ENCODE peak calls at places on chromosomes 11 and 22, in ten cellular contexts. B is A549, V is uterus, P is body of pancreas, N is ovary, M is esophagus squamous epithelium, Q is transverse colon, U is tibial nerve, S is spleen, F is heart left ventricle. C is an unnamed sample.

GRCh38 chr11:111357150-111358037 is 21.7 kb downstream of the POU2AF1 start:
- DNase-seq in U (no peak), F (no peak), N (no peak), B (no peak), P (no peak), M (no peak), S (no peak), V (no peak), Q (no peak), C (no peak)

GRCh38 chr22:38218661-38219331 is 17.0 kb downstream of the MAFF start:
- DNase-seq in P (peak), U (no peak), N (peak), B (peak), M (no peak), F (peak), V (peak), S (no peak), Q (peak), C (peak)

GRCh38 chr11:35518766-35519165 is 6.7 kb downstream of the PAMR1 start:
- DNase-seq in F (no peak), P (no peak), Q (no peak), V (no peak), N (no peak), U (no peak), B (no peak), S (no peak), M (no peak), C (no peak)

GRCh38 chr11:79321282-79321681 is 119.5 kb downstream of the TENM4 start:
- DNase-seq in Q (no peak), S (no peak), U (no peak), B (no peak), M (no peak), P (no peak), N (no peak), V (no peak), F (no peak), C (no peak)

GRCh38 chr22:42304021-42304790 is 33.8 kb upstream of the TCF20 start:
- DNase-seq in B (no peak), V (no peak), Q (no peak), P (no peak), N (no peak), S (no peak), U (no peak), F (no peak), M (no peak), C (no peak)

GRCh38 chr11:21561589-21561988 is 631.3 kb upstream of the ANO5 start:
- DNase-seq in M (no peak), B (peak), F (no peak), Q (no peak), S (no peak), U (no peak), N (no peak), V (no peak), P (no peak), C (no peak)

GRCh38 chr22:20244744-20245576 is 23.2 kb downstream of the RTN4R start:
- DNase-seq in V (no peak), P (no peak), B (no peak), F (no peak), N (no peak), Q (peak), M (no peak), U (no peak), S (peak), C (no peak)

GRCh38 chr22:35586771-35587170 is 30.4 kb downstream of the MB start:
- DNase-seq in N (no peak), B (no peak), F (peak), P (no peak), S (no peak), Q (no peak), U (no peak), V (no peak), M (no peak), C (no peak)

GRCh38 chr11:120587299-120587698 is 75.8 kb downstream of the GRIK4 start:
- DNase-seq in U (no peak), Q (no peak), F (no peak), N (no peak), B (no peak), S (no peak), M (no peak), V (no peak), P (no peak), C (no peak)

GRCh38 chr11:123196060-123196714 is 1.1 kb upstream of the CLMP start:
- DNase-seq in B (no peak), N (no peak), M (no peak), V (no peak), S (no peak), P (no peak), U (no peak), F (no peak), Q (no peak), C (no peak)

GRCh38 chr22:49936018-49936972 is 17.9 kb downstream of the CRELD2 start:
- DNase-seq in Q (peak), F (peak), V (peak), M (peak), N (peak), S (peak), P (peak), B (peak), U (peak), C (peak)

GRCh38 chr11:61793084-61793828 is 545 bp downstream of the FEN1 start:
- DNase-seq in Q (no peak), N (no peak), P (no peak), B (peak), S (peak), U (no peak), V (no peak), M (no peak), F (peak), C (no peak)

GRCh38 chr11:43376594-43376993 is 17.9 kb downstream of the TTC17 start:
- DNase-seq in U (no peak), S (no peak), N (no peak), B (peak), P (no peak), M (no peak), Q (no peak), V (no peak), F (no peak), C (no peak)

GRCh38 chr22:19641254-19641982 is 72.9 kb upstream of the SEPTIN5 start:
- DNase-seq in M (no peak), F (no peak), B (peak), N (no peak), S (no peak), V (no peak), P (peak), Q (no peak), U (no peak), C (no peak)

GRCh38 chr22:31647516-31647915 is 14.5 kb downstream of the PISD start:
- DNase-seq in V (no peak), S (no peak), B (no peak), N (no peak), M (no peak), P (no peak), F (no peak), Q (no peak), U (no peak), C (no peak)

GRCh38 chr11:94708176-94708575 is 60.0 kb upstream of the AMOTL1 start:
- DNase-seq in Q (no peak), B (no peak), F (no peak), U (no peak), S (no peak), M (no peak), P (no peak), N (no peak), V (no peak), C (no peak)

GRCh38 chr11:46597609-46598219 is 3.9 kb upstream of the AMBRA1 start:
- DNase-seq in V (no peak), P (no peak), Q (no peak), F (no peak), B (no peak), S (no peak), U (no peak), N (no peak), M (no peak), C (peak)

GRCh38 chr22:30325724-30326703 is 727 bp downstream of the TBC1D10A start:
- DNase-seq in V (no peak), U (no peak), S (no peak), Q (peak), B (no peak), M (no peak), F (peak), N (peak), P (peak), C (no peak)

GRCh38 chr11:117290809-117291396 is at the start of gene BACE1-AS:
- DNase-seq in F (no peak), P (peak), M (no peak), S (no peak), U (no peak), B (no peak), Q (no peak), V (no peak), N (no peak), C (peak)

GRCh38 chr22:37288521-37288920 is 6.2 kb downstream of the CYTH4 start:
- DNase-seq in M (no peak), Q (no peak), N (no peak), U (no peak), F (no peak), P (no peak), S (peak), V (no peak), B (no peak), C (no peak)

GRCh38 chr11:86669424-86669823 is 3.0 kb downstream of the ME3 start:
- DNase-seq in N (no peak), P (no peak), M (no peak), V (no peak), S (no peak), B (no peak), F (no peak), U (no peak), Q (no peak), C (no peak)

GRCh38 chr22:39073941-39074340 is 3.1 kb upstream of the APOBEC3G start:
- DNase-seq in P (no peak), Q (no peak), S (no peak), M (no peak), V (no peak), F (no peak), U (no peak), N (no peak), B (no peak), C (no peak)

GRCh38 chr22:45451988-45452387 is 38.5 kb downstream of the RIBC2 start:
- DNase-seq in S (no peak), Q (no peak), M (no peak), V (peak), N (no peak), F (no peak), P (no peak), B (no peak), U (no peak), C (no peak)

GRCh38 chr11:65185869-65186341 is 4.2 kb downstream of the CAPN1 start:
- DNase-seq in F (no peak), U (no peak), Q (no peak), S (no peak), V (no peak), N (no peak), B (no peak), P (peak), M (no peak), C (no peak)

GRCh38 chr11:2538951-2539735 is 94.3 kb downstream of the KCNQ1 start:
- DNase-seq in P (peak), B (no peak), F (peak), Q (peak), S (peak), M (no peak), V (no peak), N (no peak), U (no peak), C (peak)

GRCh38 chr11:2536440-2536989 is 91.7 kb downstream of the KCNQ1 start:
- DNase-seq in S (peak), B (no peak), V (no peak), M (no peak), P (peak), Q (peak), U (no peak), F (peak), N (no peak), C (peak)

GRCh38 chr11:2537010-2537695 is 92.3 kb downstream of the KCNQ1 start:
- DNase-seq in V (no peak), B (no peak), F (no peak), M (no peak), S (peak), N (no peak), Q (no peak), U (no peak), P (peak), C (peak)

GRCh38 chr11:2539761-2540520 is 95.1 kb downstream of the KCNQ1 start:
- DNase-seq in V (no peak), M (no peak), S (peak), Q (peak), B (no peak), F (peak), P (peak), N (no peak), U (no peak), C (peak)

GRCh38 chr11:2537896-2538855 is 93.4 kb downstream of the KCNQ1 start:
- DNase-seq in M (no peak), Q (peak), V (no peak), B (no peak), F (peak), U (no peak), S (peak), P (peak), N (no peak), C (peak)
- H3K27ac ChIP-seq in M (no peak), Q (no peak), V (no peak), B (no peak), F (no peak), U (no peak), S (no peak), P (no peak), N (no peak), C (peak)

GRCh38 chr22:24179478-24180210 is 1.6 kb upstream of the SUSD2 start:
- DNase-seq in F (peak), S (no peak), N (no peak), M (no peak), B (no peak), P (no peak), Q (no peak), U (no peak), V (no peak), C (no peak)

GRCh38 chr22:24183321-24184031 is 2.2 kb downstream of the SUSD2 start:
- DNase-seq in U (no peak), S (peak), M (no peak), Q (no peak), N (no peak), V (no peak), P (no peak), F (no peak), B (no peak), C (no peak)

GRCh38 chr22:24181996-24182560 is 791 bp downstream of the SUSD2 start:
- DNase-seq in P (no peak), V (no peak), U (no peak), S (peak), M (no peak), F (no peak), N (no peak), B (no peak), Q (no peak), C (no peak)

GRCh38 chr22:24180316-24181087 is 785 bp upstream of the SUSD2 start:
- DNase-seq in N (no peak), V (no peak), U (no peak), B (no peak), M (no peak), S (peak), P (no peak), Q (no peak), F (no peak), C (no peak)

DNA sequence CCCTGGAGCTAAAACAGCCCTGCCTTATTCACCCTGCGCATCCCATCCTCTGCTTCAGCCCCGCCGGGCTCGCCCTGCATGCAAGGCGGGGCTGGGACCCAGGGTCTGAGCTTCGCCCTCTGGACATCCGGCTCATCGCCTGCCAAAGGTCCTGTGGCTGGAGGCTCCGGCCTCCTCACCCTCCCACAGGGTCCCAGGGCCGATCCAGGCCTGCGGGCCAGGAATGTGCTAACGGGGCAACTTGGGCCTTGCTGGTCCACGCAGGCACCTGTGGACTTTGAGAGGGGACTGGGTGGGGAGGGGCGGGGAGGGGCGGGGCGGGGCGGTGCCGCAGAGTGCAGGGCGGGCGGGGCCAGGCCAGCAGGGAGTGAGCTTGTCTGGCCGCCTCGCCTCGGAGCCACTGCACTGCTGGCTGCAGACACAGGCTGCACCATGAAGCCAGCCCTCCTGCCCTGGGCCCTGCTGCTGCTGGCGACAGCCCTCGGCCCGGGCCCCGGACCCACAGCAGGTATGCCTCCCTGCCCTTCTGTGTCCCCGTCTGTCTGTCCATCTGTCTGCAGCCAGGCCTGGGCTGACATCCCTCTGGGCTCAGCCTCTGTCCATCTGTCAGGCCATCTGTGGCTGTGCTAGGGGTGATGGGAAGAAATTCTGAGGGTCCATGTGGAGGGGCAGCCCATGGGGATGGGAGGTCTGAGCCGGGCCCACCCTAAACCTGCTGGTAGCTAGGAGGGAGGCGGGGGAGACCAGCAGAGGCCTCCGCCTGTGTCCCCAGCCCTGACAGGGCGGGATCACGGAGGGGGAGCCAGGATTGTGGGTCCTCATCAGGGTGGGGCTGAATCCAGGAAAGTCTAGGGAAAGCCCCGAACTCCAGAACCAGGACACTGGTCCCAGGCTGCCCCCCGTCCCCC is at the start of gene SUSD2:
- DNase-seq in Q (peak), N (no peak), F (peak), V (no peak), P (peak), M (no peak), U (no peak), S (peak), B (no peak), C (no peak)
- TF ChIP-seq POLR2A in Q (no peak), N (no peak), F (no peak), V (no peak), P (no peak), M (no peak), U (no peak), S (no peak), B (no peak), C (no peak)

DNA sequence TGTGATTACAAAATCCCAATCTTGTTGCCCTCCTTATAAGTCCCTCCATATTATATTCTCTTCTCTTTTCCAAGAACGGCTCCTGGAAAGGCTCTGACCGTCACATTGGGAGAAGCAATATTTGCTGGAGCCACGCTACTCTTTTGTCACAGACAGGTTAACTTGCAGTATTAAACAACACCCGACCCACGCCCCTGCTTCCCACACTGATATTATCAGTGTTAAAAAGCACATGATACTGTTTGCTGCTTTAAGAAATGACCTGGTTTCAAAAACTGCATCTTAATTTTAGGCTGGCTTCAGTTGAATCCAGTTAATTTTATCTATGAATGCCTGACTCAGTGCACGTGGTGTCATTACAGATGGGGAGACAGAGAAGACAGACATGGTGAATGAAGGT is 3.1 kb downstream of the FLI1 start:
- DNase-seq in S (no peak), F (no peak), B (no peak), V (no peak), P (no peak), U (no peak), M (no peak), N (no peak), Q (no peak), C (no peak)
- H3K27ac ChIP-seq in S (peak), F (peak), B (no peak), V (peak), P (no peak), U (peak), M (no peak), N (no peak), Q (peak), C (no peak)

GRCh38 chr22:47276219-47276843 is 513.9 kb downstream of the TBC1D22A start:
- DNase-seq in B (no peak), U (no peak), F (no peak), S (peak), V (no peak), Q (no peak), M (no peak), N (no peak), P (no peak), C (no peak)
- TF ChIP-seq POLR2A in B (no peak), U (no peak), F (no peak), S (no peak), V (no peak), Q (no peak), M (no peak), N (no peak), P (no peak), C (no peak)